ENCODE peak calls at places on chromosomes 3 and 15, in six cellular contexts. One of them, this sample, is unnamed.

GRCh38 chr15:64010719-64011118 is 35.6 kb downstream of the DAPK2 start:
- DNase-seq in IMR-90: peak
- DNase-seq in ovary: no peak
- DNase-seq in heart left ventricle: peak
- DNase-seq in erythroblast: peak
- DNase-seq in breast epithelium: peak
- DNase-seq in this sample: peak

GRCh38 chr3:49162751-49163419 is 3.2 kb downstream of the CCDC71 start:
- DNase-seq in heart left ventricle: no peak
- DNase-seq in erythroblast: no peak
- DNase-seq in IMR-90: no peak
- DNase-seq in breast epithelium: no peak
- DNase-seq in ovary: no peak
- DNase-seq in this sample: no peak

GRCh38 chr3:149512073-149512782 is 37.7 kb downstream of the TM4SF4 start:
- DNase-seq in ovary: peak
- DNase-seq in IMR-90: peak
- DNase-seq in breast epithelium: peak
- DNase-seq in heart left ventricle: peak
- DNase-seq in erythroblast: peak
- DNase-seq in this sample: no peak

GRCh38 chr3:112786002-112786590 is 60.6 kb downstream of the CD200R1L start:
- DNase-seq in IMR-90: peak
- DNase-seq in erythroblast: no peak
- DNase-seq in heart left ventricle: no peak
- DNase-seq in ovary: no peak
- DNase-seq in breast epithelium: no peak
- DNase-seq in this sample: no peak

GRCh38 chr3:185744997-185745843 is 79.6 kb downstream of the IGF2BP2 start:
- DNase-seq in heart left ventricle: no peak
- DNase-seq in erythroblast: no peak
- DNase-seq in ovary: no peak
- DNase-seq in breast epithelium: no peak
- DNase-seq in IMR-90: peak
- DNase-seq in this sample: peak

GRCh38 chr15:38551720-38552627 is 12.6 kb downstream of the RASGRP1 start:
- DNase-seq in ovary: no peak
- DNase-seq in heart left ventricle: no peak
- DNase-seq in breast epithelium: no peak
- DNase-seq in erythroblast: no peak
- DNase-seq in IMR-90: no peak
- DNase-seq in this sample: no peak

GRCh38 chr3:190319660-190320059 is 2.6 kb downstream of the CLDN1 start:
- DNase-seq in erythroblast: no peak
- DNase-seq in heart left ventricle: no peak
- DNase-seq in ovary: no peak
- DNase-seq in IMR-90: peak
- DNase-seq in breast epithelium: no peak
- DNase-seq in this sample: no peak

GRCh38 chr15:53384417-53384816 is 375.0 kb downstream of the WDR72 start:
- DNase-seq in erythroblast: no peak
- DNase-seq in IMR-90: no peak
- DNase-seq in heart left ventricle: no peak
- DNase-seq in breast epithelium: no peak
- DNase-seq in ovary: no peak
- DNase-seq in this sample: no peak

GRCh38 chr3:39435006-39435748 is 28.7 kb downstream of the RPSA start:
- DNase-seq in ovary: no peak
- DNase-seq in breast epithelium: no peak
- DNase-seq in erythroblast: no peak
- DNase-seq in IMR-90: no peak
- DNase-seq in heart left ventricle: no peak
- DNase-seq in this sample: peak

GRCh38 chr15:72163719-72164118 is 33.9 kb downstream of the GRAMD2A start:
- DNase-seq in erythroblast: no peak
- DNase-seq in IMR-90: no peak
- DNase-seq in heart left ventricle: no peak
- DNase-seq in breast epithelium: no peak
- DNase-seq in ovary: no peak
- DNase-seq in this sample: no peak

GRCh38 chr15:44033894-44034293 is 161.2 kb downstream of the FRMD5 start:
- DNase-seq in breast epithelium: no peak
- DNase-seq in ovary: no peak
- DNase-seq in erythroblast: peak
- DNase-seq in IMR-90: peak
- DNase-seq in heart left ventricle: no peak
- DNase-seq in this sample: peak

GRCh38 chr3:12830785-12831581 is 10.4 kb downstream of the RPL32 start:
- DNase-seq in heart left ventricle: no peak
- DNase-seq in breast epithelium: no peak
- DNase-seq in erythroblast: no peak
- DNase-seq in IMR-90: no peak
- DNase-seq in ovary: no peak
- DNase-seq in this sample: no peak

GRCh38 chr3:18369561-18370185 is 55.5 kb downstream of the SATB1 start:
- DNase-seq in IMR-90: no peak
- DNase-seq in heart left ventricle: no peak
- DNase-seq in breast epithelium: no peak
- DNase-seq in ovary: no peak
- DNase-seq in erythroblast: no peak
- DNase-seq in this sample: no peak

GRCh38 chr15:88385078-88385700 is 82.0 kb downstream of the MRPL46 start:
- DNase-seq in erythroblast: no peak
- DNase-seq in IMR-90: peak
- DNase-seq in ovary: no peak
- DNase-seq in heart left ventricle: no peak
- DNase-seq in breast epithelium: no peak
- DNase-seq in this sample: peak

GRCh38 chr3:197019535-197019934 is 10.1 kb downstream of the MELTF start:
- DNase-seq in IMR-90: no peak
- DNase-seq in breast epithelium: no peak
- DNase-seq in heart left ventricle: no peak
- DNase-seq in erythroblast: no peak
- DNase-seq in ovary: no peak
- DNase-seq in this sample: no peak

GRCh38 chr3:127337911-127338531 is 50.2 kb upstream of the PRR20G start:
- DNase-seq in IMR-90: no peak
- DNase-seq in breast epithelium: no peak
- DNase-seq in heart left ventricle: no peak
- DNase-seq in erythroblast: no peak
- DNase-seq in ovary: no peak
- DNase-seq in this sample: no peak

GRCh38 chr15:81337713-81338157 is 13.8 kb upstream of the STARD5 start:
- DNase-seq in breast epithelium: no peak
- DNase-seq in heart left ventricle: no peak
- DNase-seq in ovary: no peak
- DNase-seq in erythroblast: no peak
- DNase-seq in IMR-90: no peak
- DNase-seq in this sample: no peak

GRCh38 chr3:5330152-5330810 is 142.8 kb downstream of the EDEM1 start:
- DNase-seq in ovary: no peak
- DNase-seq in heart left ventricle: no peak
- DNase-seq in erythroblast: no peak
- DNase-seq in breast epithelium: no peak
- DNase-seq in IMR-90: peak
- DNase-seq in this sample: no peak

GRCh38 chr15:43229977-43230376 is 9.2 kb upstream of the EPB42 start:
- DNase-seq in heart left ventricle: peak
- DNase-seq in ovary: no peak
- DNase-seq in IMR-90: no peak
- DNase-seq in erythroblast: no peak
- DNase-seq in breast epithelium: no peak
- DNase-seq in this sample: no peak

GRCh38 chr3:127394984-127395662 is 107.3 kb upstream of the PRR20G start:
- DNase-seq in heart left ventricle: no peak
- DNase-seq in breast epithelium: no peak
- DNase-seq in erythroblast: no peak
- DNase-seq in ovary: no peak
- DNase-seq in IMR-90: no peak
- DNase-seq in this sample: no peak

GRCh38 chr3:129101370-129102138 is 20.1 kb downstream of the RAB43 start:
- DNase-seq in erythroblast: no peak
- DNase-seq in ovary: no peak
- DNase-seq in breast epithelium: no peak
- DNase-seq in heart left ventricle: peak
- DNase-seq in IMR-90: no peak
- DNase-seq in this sample: no peak

GRCh38 chr15:52186651-52187486 is 4.3 kb downstream of the GNB5 start:
- DNase-seq in erythroblast: no peak
- DNase-seq in ovary: peak
- DNase-seq in breast epithelium: no peak
- DNase-seq in IMR-90: no peak
- DNase-seq in heart left ventricle: no peak
- DNase-seq in this sample: no peak

GRCh38 chr3:47781326-47781684 is 388 bp downstream of the SMARCC1 start:
- DNase-seq in breast epithelium: peak
- DNase-seq in ovary: peak
- DNase-seq in IMR-90: no peak
- DNase-seq in heart left ventricle: peak
- DNase-seq in erythroblast: peak
- DNase-seq in this sample: peak

GRCh38 chr15:93866441-93866840 is 364.9 kb upstream of the MCTP2 start:
- DNase-seq in breast epithelium: no peak
- DNase-seq in erythroblast: no peak
- DNase-seq in IMR-90: no peak
- DNase-seq in ovary: no peak
- DNase-seq in heart left ventricle: no peak
- DNase-seq in this sample: no peak

GRCh38 chr3:63051920-63052319 is 176.7 kb upstream of the CADPS start:
- DNase-seq in erythroblast: no peak
- DNase-seq in breast epithelium: no peak
- DNase-seq in IMR-90: no peak
- DNase-seq in heart left ventricle: no peak
- DNase-seq in ovary: no peak
- DNase-seq in this sample: no peak

GRCh38 chr15:95875141-95875643 is 455.3 kb upstream of the NR2F2 start:
- DNase-seq in ovary: peak
- DNase-seq in erythroblast: no peak
- DNase-seq in IMR-90: no peak
- DNase-seq in breast epithelium: peak
- DNase-seq in heart left ventricle: no peak
- DNase-seq in this sample: no peak

GRCh38 chr3:189772584-189772983 is 141.4 kb downstream of the TP63 start:
- DNase-seq in erythroblast: no peak
- DNase-seq in IMR-90: peak
- DNase-seq in heart left ventricle: no peak
- DNase-seq in ovary: no peak
- DNase-seq in breast epithelium: no peak
- DNase-seq in this sample: no peak

GRCh38 chr15:86154705-86155104 is 75.0 kb downstream of the AGBL1 start:
- DNase-seq in ovary: no peak
- DNase-seq in breast epithelium: no peak
- DNase-seq in IMR-90: no peak
- DNase-seq in heart left ventricle: no peak
- DNase-seq in erythroblast: no peak
- DNase-seq in this sample: no peak

GRCh38 chr3:25474000-25474399 is 45.9 kb downstream of the RARB start:
- DNase-seq in IMR-90: no peak
- DNase-seq in ovary: no peak
- DNase-seq in erythroblast: no peak
- DNase-seq in heart left ventricle: no peak
- DNase-seq in breast epithelium: no peak
- DNase-seq in this sample: no peak

GRCh38 chr3:25471081-25471768 is 43.2 kb downstream of the RARB start:
- DNase-seq in erythroblast: no peak
- DNase-seq in ovary: peak
- DNase-seq in breast epithelium: no peak
- DNase-seq in IMR-90: peak
- DNase-seq in heart left ventricle: peak
- DNase-seq in this sample: no peak

GRCh38 chr3:25472153-25472552 is 44.1 kb downstream of the RARB start:
- DNase-seq in IMR-90: no peak
- DNase-seq in erythroblast: no peak
- DNase-seq in breast epithelium: no peak
- DNase-seq in heart left ventricle: no peak
- DNase-seq in ovary: no peak
- DNase-seq in this sample: no peak

GRCh38 chr3:25473246-25473645 is 45.2 kb downstream of the RARB start:
- DNase-seq in erythroblast: no peak
- DNase-seq in heart left ventricle: no peak
- DNase-seq in ovary: no peak
- DNase-seq in IMR-90: no peak
- DNase-seq in breast epithelium: peak
- DNase-seq in this sample: no peak

GRCh38 chr3:25472747-25473146 is 44.7 kb downstream of the RARB start:
- DNase-seq in ovary: no peak
- DNase-seq in IMR-90: no peak
- DNase-seq in breast epithelium: no peak
- DNase-seq in erythroblast: no peak
- DNase-seq in heart left ventricle: no peak
- DNase-seq in this sample: no peak
- TF ChIP-seq POLR2A in ovary: no peak
- TF ChIP-seq POLR2A in IMR-90: no peak
- TF ChIP-seq POLR2A in breast epithelium: no peak
- TF ChIP-seq POLR2A in erythroblast: no peak
- TF ChIP-seq POLR2A in heart left ventricle: no peak
- TF ChIP-seq POLR2A in this sample: no peak

DNA sequence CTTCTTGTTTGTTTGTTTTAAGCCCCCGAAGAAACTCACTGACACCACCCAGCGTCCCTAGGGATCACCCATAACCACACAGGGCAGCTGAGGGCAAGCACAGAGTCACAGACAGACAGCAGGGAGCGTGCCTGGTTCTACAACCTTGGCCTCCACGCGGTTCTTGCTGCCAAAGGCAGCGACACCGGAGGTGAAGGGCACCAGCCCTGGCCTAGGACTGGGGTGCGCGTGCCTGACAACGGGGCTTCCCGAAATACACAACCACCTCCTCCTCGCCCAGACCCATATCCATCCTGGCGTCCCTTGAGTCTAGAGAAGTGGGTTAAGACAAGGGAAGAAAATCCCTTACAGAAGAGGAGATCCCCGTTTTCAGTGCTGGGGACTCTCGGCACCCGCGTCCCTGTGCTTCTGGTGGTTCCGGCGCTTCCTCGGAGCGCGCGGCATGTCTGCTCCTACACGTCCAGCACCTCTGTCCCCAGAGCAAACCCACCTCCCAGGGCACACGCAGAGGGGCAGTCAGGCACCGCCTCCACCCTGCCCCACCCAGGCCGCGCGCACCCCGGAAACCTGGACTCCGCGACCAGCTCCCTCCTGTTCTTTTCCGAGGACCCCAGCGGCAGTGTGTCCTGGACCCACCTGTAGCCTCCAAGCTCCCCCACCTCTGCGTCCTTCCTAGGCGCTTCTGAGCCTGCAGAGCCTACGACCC is 911 bp downstream of the RFTN1 start:
- DNase-seq in heart left ventricle: peak
- DNase-seq in ovary: peak
- DNase-seq in breast epithelium: no peak
- DNase-seq in erythroblast: peak
- DNase-seq in IMR-90: no peak
- DNase-seq in this sample: peak
- TF ChIP-seq POLR2A in heart left ventricle: no peak
- TF ChIP-seq POLR2A in ovary: no peak
- TF ChIP-seq POLR2A in breast epithelium: no peak
- TF ChIP-seq POLR2A in erythroblast: no peak
- TF ChIP-seq POLR2A in IMR-90: peak
- TF ChIP-seq POLR2A in this sample: no peak

GRCh38 chr3:134250717-134251220 is at the start of gene RYK:
- DNase-seq in IMR-90: peak
- DNase-seq in heart left ventricle: peak
- DNase-seq in erythroblast: peak
- DNase-seq in ovary: peak
- DNase-seq in breast epithelium: peak
- DNase-seq in this sample: peak
- TF ChIP-seq POLR2A in IMR-90: no peak
- TF ChIP-seq POLR2A in heart left ventricle: peak
- TF ChIP-seq POLR2A in erythroblast: peak
- TF ChIP-seq POLR2A in ovary: peak
- TF ChIP-seq POLR2A in breast epithelium: peak
- TF ChIP-seq POLR2A in this sample: peak

GRCh38 chr3:194826594-194826993 is 140.9 kb downstream of the FAM43A start:
- DNase-seq in erythroblast: no peak
- DNase-seq in breast epithelium: no peak
- DNase-seq in ovary: no peak
- DNase-seq in IMR-90: no peak
- DNase-seq in heart left ventricle: no peak
- DNase-seq in this sample: no peak
- TF ChIP-seq POLR2A in erythroblast: no peak
- TF ChIP-seq POLR2A in breast epithelium: no peak
- TF ChIP-seq POLR2A in ovary: no peak
- TF ChIP-seq POLR2A in IMR-90: no peak
- TF ChIP-seq POLR2A in heart left ventricle: no peak
- TF ChIP-seq POLR2A in this sample: no peak